ENCODE peak calls at places on chromosomes 12 and 14, in five cellular contexts. F is HCT116, N is left ventricle myocardium superior, A is aorta, H is right lobe of liver. G is an unnamed sample.

GRCh38 chr14:71331393-71331792 is 424.1 kb downstream of the PCNX1 start:
- ATAC-seq in F (no peak), N (no peak), A (no peak), H (no peak), G (no peak)

GRCh38 chr12:77830952-77831351 is 258 bp downstream of the NAV3 start:
- ATAC-seq in F (no peak), N (peak), A (peak), H (no peak), G (no peak)

GRCh38 chr12:12812605-12813119 is 484 bp upstream of the DDX47 start:
- ATAC-seq in F (peak), N (no peak), A (no peak), H (no peak), G (no peak)

GRCh38 chr12:83261998-83262397 is 575.3 kb downstream of the TMTC2 start:
- ATAC-seq in F (peak), N (no peak), A (no peak), H (no peak), G (no peak)

GRCh38 chr12:5915511-5915910 is 29.5 kb downstream of the ANO2 start:
- ATAC-seq in F (no peak), N (no peak), A (no peak), H (no peak), G (no peak)

GRCh38 chr14:59245809-59246295 is 57.4 kb downstream of the DAAM1 start:
- ATAC-seq in F (no peak), N (no peak), A (no peak), H (no peak), G (no peak)

GRCh38 chr14:21535545-21536394 is 9.6 kb upstream of the SALL2 start:
- ATAC-seq in F (no peak), N (no peak), A (no peak), H (no peak), G (no peak)

GRCh38 chr12:54125950-54126695 is 62.7 kb downstream of the SMUG1 start:
- ATAC-seq in F (no peak), N (peak), A (peak), H (peak), G (peak)

GRCh38 chr12:47247418-47247817 is 167.7 kb upstream of the AMIGO2 start:
- ATAC-seq in F (no peak), N (no peak), A (no peak), H (peak), G (peak)

GRCh38 chr12:113214938-113215400 is 6.3 kb upstream of the TPCN1 start:
- ATAC-seq in F (peak), N (peak), A (peak), H (peak), G (peak)

GRCh38 chr12:32032205-32032810 is 73.1 kb downstream of the RESF1 start:
- ATAC-seq in F (no peak), N (no peak), A (no peak), H (no peak), G (no peak)

GRCh38 chr12:128940090-128940888 is 87.0 kb downstream of the GLT1D1 start:
- ATAC-seq in F (no peak), N (no peak), A (no peak), H (no peak), G (peak)

GRCh38 chr12:92552412-92553108 is 150.2 kb upstream of the PLEKHG7 start:
- ATAC-seq in F (no peak), N (peak), A (no peak), H (no peak), G (no peak)

GRCh38 chr12:118778077-118778476 is 203.3 kb upstream of the SRRM4 start:
- ATAC-seq in F (no peak), N (peak), A (no peak), H (no peak), G (no peak)

GRCh38 chr12:103505371-103506236 is 9.8 kb upstream of the C12orf42 start:
- ATAC-seq in F (peak), N (no peak), A (no peak), H (no peak), G (peak)

GRCh38 chr14:55813635-55814034 is 233.6 kb downstream of the KTN1 start:
- ATAC-seq in F (no peak), N (no peak), A (no peak), H (no peak), G (no peak)

GRCh38 chr14:21723431-21724045 is 49.9 kb upstream of the OR4E1 start:
- ATAC-seq in F (peak), N (no peak), A (peak), H (peak), G (no peak)

GRCh38 chr12:104792570-104792969 is 165.5 kb downstream of the SLC41A2 start:
- ATAC-seq in F (peak), N (peak), A (peak), H (no peak), G (peak)

GRCh38 chr14:99242816-99243795 is 28.9 kb downstream of the BCL11B start:
- ATAC-seq in F (no peak), N (no peak), A (no peak), H (no peak), G (no peak)

GRCh38 chr12:89678225-89678624 is 30.4 kb downstream of the ATP2B1 start:
- ATAC-seq in F (no peak), N (no peak), A (no peak), H (no peak), G (no peak)

GRCh38 chr12:45669093-45669492 is 60.4 kb upstream of the ARID2 start:
- ATAC-seq in F (no peak), N (no peak), A (no peak), H (no peak), G (no peak)

GRCh38 chr14:53537421-53538315 is 384.5 kb upstream of the DDHD1 start:
- ATAC-seq in F (peak), N (peak), A (no peak), H (no peak), G (no peak)

GRCh38 chr14:54599932-54600331 is 33.0 kb downstream of the SAMD4A start:
- ATAC-seq in F (no peak), N (no peak), A (no peak), H (no peak), G (peak)

GRCh38 chr14:75499084-75499875 is 23.0 kb upstream of the BATF start:
- ATAC-seq in F (no peak), N (no peak), A (no peak), H (no peak), G (no peak)

GRCh38 chr14:100234511-100234910 is 4.4 kb upstream of the YY1 start:
- ATAC-seq in F (no peak), N (no peak), A (no peak), H (no peak), G (no peak)

GRCh38 chr12:3217683-3218079 is 140.5 kb downstream of the TSPAN9 start:
- ATAC-seq in F (no peak), N (no peak), A (no peak), H (no peak), G (no peak)

GRCh38 chr14:22379727-22380126 is 209.3 kb downstream of the DAD1 start:
- ATAC-seq in F (no peak), N (no peak), A (no peak), H (no peak), G (no peak)

GRCh38 chr12:95003921-95004272 is 400 bp upstream of the NDUFA12 start:
- ATAC-seq in F (peak), N (peak), A (peak), H (no peak), G (peak)

GRCh38 chr12:78185109-78185508 is 354.4 kb downstream of the NAV3 start:
- ATAC-seq in F (no peak), N (no peak), A (no peak), H (no peak), G (peak)

G was measured in esophagus mucosa.